ENCODE peak calls at places on chromosomes 7 and 10, in six cellular contexts. One of them, this sample, is unnamed.

GRCh38 chr10:4383683-4384082 is 442.3 kb upstream of the AKR1E2 start:
- DNase-seq in tibial artery: no peak
- DNase-seq in PC-3: no peak
- DNase-seq in left ventricle myocardium inferior: no peak
- DNase-seq in Karpas-422: no peak
- DNase-seq in CD4-positive, CD25-positive, alpha-beta regulatory T cell: no peak
- DNase-seq in this sample: no peak

GRCh38 chr10:99532687-99533495 is at the start of gene NKX2-3:
- DNase-seq in left ventricle myocardium inferior: peak; percentile 48
- DNase-seq in CD4-positive, CD25-positive, alpha-beta regulatory T cell: peak; percentile 74
- DNase-seq in PC-3: peak; percentile 46
- DNase-seq in Karpas-422: peak; percentile 82
- DNase-seq in tibial artery: no peak
- DNase-seq in this sample: no peak

GRCh38 chr7:14825909-14826308 is 76.6 kb downstream of the DGKB start:
- DNase-seq in Karpas-422: no peak
- DNase-seq in left ventricle myocardium inferior: no peak
- DNase-seq in PC-3: no peak
- DNase-seq in CD4-positive, CD25-positive, alpha-beta regulatory T cell: no peak
- DNase-seq in tibial artery: no peak
- DNase-seq in this sample: no peak

GRCh38 chr10:97278491-97278989 is 13.9 kb downstream of the ARHGAP19 start:
- DNase-seq in tibial artery: no peak
- DNase-seq in PC-3: peak; percentile 68
- DNase-seq in Karpas-422: peak; percentile 75
- DNase-seq in CD4-positive, CD25-positive, alpha-beta regulatory T cell: peak; percentile 72
- DNase-seq in left ventricle myocardium inferior: no peak
- DNase-seq in this sample: peak; percentile 83

GRCh38 chr10:102710604-102711003 is 3.6 kb downstream of the ARL3 start:
- DNase-seq in left ventricle myocardium inferior: no peak
- DNase-seq in tibial artery: no peak
- DNase-seq in CD4-positive, CD25-positive, alpha-beta regulatory T cell: no peak
- DNase-seq in Karpas-422: peak; percentile 65
- DNase-seq in PC-3: peak; percentile 48
- DNase-seq in this sample: no peak

GRCh38 chr7:99019523-99020412 is 124.1 kb downstream of the SMURF1 start:
- DNase-seq in PC-3: no peak
- DNase-seq in tibial artery: peak; percentile 25
- DNase-seq in left ventricle myocardium inferior: no peak
- DNase-seq in Karpas-422: no peak
- DNase-seq in CD4-positive, CD25-positive, alpha-beta regulatory T cell: no peak
- DNase-seq in this sample: no peak

GRCh38 chr7:155482511-155483183 is 24.7 kb downstream of the EN2 start:
- DNase-seq in Karpas-422: no peak
- DNase-seq in tibial artery: no peak
- DNase-seq in CD4-positive, CD25-positive, alpha-beta regulatory T cell: no peak
- DNase-seq in left ventricle myocardium inferior: no peak
- DNase-seq in PC-3: no peak
- DNase-seq in this sample: no peak

GRCh38 chr7:129401968-129402860 is 32.0 kb upstream of the STRIP2 start:
- DNase-seq in tibial artery: no peak
- DNase-seq in Karpas-422: peak; percentile 44
- DNase-seq in left ventricle myocardium inferior: no peak
- DNase-seq in CD4-positive, CD25-positive, alpha-beta regulatory T cell: peak; percentile 45
- DNase-seq in PC-3: peak; percentile 45
- DNase-seq in this sample: peak; percentile 25

GRCh38 chr7:539731-540411 is 20.2 kb upstream of the PDGFA start:
- DNase-seq in Karpas-422: no peak
- DNase-seq in PC-3: peak; percentile 97
- DNase-seq in tibial artery: no peak
- DNase-seq in left ventricle myocardium inferior: no peak
- DNase-seq in CD4-positive, CD25-positive, alpha-beta regulatory T cell: no peak
- DNase-seq in this sample: no peak

GRCh38 chr10:68516766-68517165 is 10.6 kb downstream of the SLC25A16 start:
- DNase-seq in left ventricle myocardium inferior: no peak
- DNase-seq in CD4-positive, CD25-positive, alpha-beta regulatory T cell: no peak
- DNase-seq in tibial artery: no peak
- DNase-seq in Karpas-422: no peak
- DNase-seq in PC-3: peak; percentile 74
- DNase-seq in this sample: no peak

GRCh38 chr7:143287935-143288826 is at the start of gene CASP2:
- DNase-seq in left ventricle myocardium inferior: peak; percentile 98
- DNase-seq in tibial artery: peak; percentile 99
- DNase-seq in Karpas-422: peak; percentile 99
- DNase-seq in CD4-positive, CD25-positive, alpha-beta regulatory T cell: peak; percentile 99
- DNase-seq in PC-3: peak; percentile 92
- DNase-seq in this sample: peak; percentile 96

GRCh38 chr7:143290293-143290692 is 2.1 kb downstream of the CASP2 start:
- DNase-seq in CD4-positive, CD25-positive, alpha-beta regulatory T cell: no peak
- DNase-seq in Karpas-422: no peak
- DNase-seq in PC-3: no peak
- DNase-seq in tibial artery: no peak
- DNase-seq in left ventricle myocardium inferior: no peak
- DNase-seq in this sample: no peak

GRCh38 chr7:143287321-143287934 is 723 bp upstream of the CASP2 start:
- DNase-seq in Karpas-422: no peak
- DNase-seq in CD4-positive, CD25-positive, alpha-beta regulatory T cell: no peak
- DNase-seq in tibial artery: no peak
- DNase-seq in left ventricle myocardium inferior: no peak
- DNase-seq in PC-3: no peak
- DNase-seq in this sample: peak; percentile 7

GRCh38 chr7:143288836-143289235 is 685 bp downstream of the CASP2 start:
- DNase-seq in CD4-positive, CD25-positive, alpha-beta regulatory T cell: no peak
- DNase-seq in left ventricle myocardium inferior: no peak
- DNase-seq in Karpas-422: peak; percentile 53
- DNase-seq in PC-3: no peak
- DNase-seq in tibial artery: no peak
- DNase-seq in this sample: peak; percentile 19

GRCh38 chr7:143289421-143289820 is 1.3 kb downstream of the CASP2 start:
- DNase-seq in left ventricle myocardium inferior: no peak
- DNase-seq in tibial artery: no peak
- DNase-seq in Karpas-422: peak; percentile 50
- DNase-seq in CD4-positive, CD25-positive, alpha-beta regulatory T cell: no peak
- DNase-seq in PC-3: peak; percentile 54
- DNase-seq in this sample: peak; percentile 14
- H3K4me3 ChIP-seq in left ventricle myocardium inferior: peak overlapping the region; percentile 94
- H3K4me3 ChIP-seq in tibial artery: peak overlapping the region; percentile 92
- H3K4me3 ChIP-seq in Karpas-422: peak overlapping the region; percentile 92
- H3K4me3 ChIP-seq in CD4-positive, CD25-positive, alpha-beta regulatory T cell: peak overlapping the region; percentile 99
- H3K4me3 ChIP-seq in PC-3: peak overlapping the region; percentile 95
- H3K4me3 ChIP-seq in this sample: peak overlapping the region; percentile 95

DNA sequence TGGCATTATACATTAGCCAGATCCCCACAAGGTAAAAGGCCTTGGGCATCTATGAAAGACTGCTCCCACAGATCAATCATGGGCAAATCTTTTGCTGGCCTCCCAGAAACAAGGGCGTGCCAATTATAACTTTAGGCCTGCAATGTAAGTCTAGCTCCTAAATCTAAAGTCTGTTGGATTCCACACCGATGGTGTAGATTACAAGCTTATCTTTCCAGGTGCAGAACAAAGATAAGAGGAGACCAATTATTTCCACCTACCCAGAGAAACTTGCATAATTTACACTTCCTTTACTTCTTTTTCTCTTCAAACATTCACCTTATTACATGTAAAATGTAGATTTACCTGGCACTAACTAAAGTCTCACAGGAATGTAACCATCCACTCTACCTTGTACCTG is 713.1 kb downstream of the SUGCT start:
- DNase-seq in left ventricle myocardium inferior: no peak
- DNase-seq in CD4-positive, CD25-positive, alpha-beta regulatory T cell: no peak
- DNase-seq in PC-3: no peak
- DNase-seq in Karpas-422: no peak
- DNase-seq in tibial artery: no peak
- DNase-seq in this sample: no peak
- H3K27ac ChIP-seq in left ventricle myocardium inferior: no peak overlapping the region
- H3K27ac ChIP-seq in CD4-positive, CD25-positive, alpha-beta regulatory T cell: no peak overlapping the region
- H3K27ac ChIP-seq in PC-3: no peak overlapping the region
- H3K27ac ChIP-seq in Karpas-422: no peak overlapping the region
- H3K27ac ChIP-seq in tibial artery: no peak overlapping the region
- H3K27ac ChIP-seq in this sample: no peak overlapping the region

GRCh38 chr7:115679976-115680375 is 350.6 kb downstream of the TFEC start:
- DNase-seq in Karpas-422: peak; percentile 45
- DNase-seq in CD4-positive, CD25-positive, alpha-beta regulatory T cell: peak; percentile 24
- DNase-seq in tibial artery: no peak
- DNase-seq in PC-3: peak; percentile 61
- DNase-seq in left ventricle myocardium inferior: no peak
- DNase-seq in this sample: peak; percentile 5

GRCh38 chr7:115679423-115679822 is 351.1 kb downstream of the TFEC start:
- DNase-seq in left ventricle myocardium inferior: no peak
- DNase-seq in PC-3: no peak
- DNase-seq in CD4-positive, CD25-positive, alpha-beta regulatory T cell: no peak
- DNase-seq in Karpas-422: no peak
- DNase-seq in tibial artery: no peak
- DNase-seq in this sample: no peak

GRCh38 chr7:115676707-115677106 is 353.9 kb downstream of the TFEC start:
- DNase-seq in CD4-positive, CD25-positive, alpha-beta regulatory T cell: no peak
- DNase-seq in PC-3: no peak
- DNase-seq in Karpas-422: no peak
- DNase-seq in left ventricle myocardium inferior: no peak
- DNase-seq in tibial artery: no peak
- DNase-seq in this sample: no peak

GRCh38 chr7:115678049-115678982 is 352.2 kb downstream of the TFEC start:
- DNase-seq in Karpas-422: no peak
- DNase-seq in CD4-positive, CD25-positive, alpha-beta regulatory T cell: no peak
- DNase-seq in tibial artery: no peak
- DNase-seq in PC-3: peak; percentile 65
- DNase-seq in left ventricle myocardium inferior: no peak
- DNase-seq in this sample: no peak

GRCh38 chr7:115676080-115676479 is 354.5 kb downstream of the TFEC start:
- DNase-seq in CD4-positive, CD25-positive, alpha-beta regulatory T cell: no peak
- DNase-seq in left ventricle myocardium inferior: no peak
- DNase-seq in Karpas-422: no peak
- DNase-seq in tibial artery: no peak
- DNase-seq in PC-3: peak; percentile 46
- DNase-seq in this sample: no peak
- H3K4me3 ChIP-seq in CD4-positive, CD25-positive, alpha-beta regulatory T cell: no peak overlapping the region
- H3K4me3 ChIP-seq in left ventricle myocardium inferior: no peak overlapping the region
- H3K4me3 ChIP-seq in Karpas-422: no peak overlapping the region
- H3K4me3 ChIP-seq in tibial artery: no peak overlapping the region
- H3K4me3 ChIP-seq in PC-3: peak overlapping the region; percentile 33
- H3K4me3 ChIP-seq in this sample: no peak overlapping the region

GRCh38 chr7:2402687-2403013 is 761 bp upstream of the CHST12 start:
- DNase-seq in PC-3: no peak
- DNase-seq in tibial artery: no peak
- DNase-seq in CD4-positive, CD25-positive, alpha-beta regulatory T cell: no peak
- DNase-seq in Karpas-422: no peak
- DNase-seq in left ventricle myocardium inferior: no peak
- DNase-seq in this sample: no peak
- H3K27ac ChIP-seq in PC-3: no peak overlapping the region
- H3K27ac ChIP-seq in tibial artery: no peak overlapping the region
- H3K27ac ChIP-seq in CD4-positive, CD25-positive, alpha-beta regulatory T cell: peak overlapping the region; percentile 16
- H3K27ac ChIP-seq in Karpas-422: no peak overlapping the region
- H3K27ac ChIP-seq in left ventricle myocardium inferior: peak overlapping the region; percentile 82
- H3K27ac ChIP-seq in this sample: no peak overlapping the region

GRCh38 chr10:114537791-114538543 is 120.1 kb downstream of the ABLIM1 start:
- DNase-seq in PC-3: no peak
- DNase-seq in CD4-positive, CD25-positive, alpha-beta regulatory T cell: no peak
- DNase-seq in Karpas-422: no peak
- DNase-seq in tibial artery: no peak
- DNase-seq in left ventricle myocardium inferior: no peak
- DNase-seq in this sample: no peak
- H3K4me3 ChIP-seq in PC-3: no peak overlapping the region
- H3K4me3 ChIP-seq in CD4-positive, CD25-positive, alpha-beta regulatory T cell: peak overlapping the region; percentile 35
- H3K4me3 ChIP-seq in Karpas-422: no peak overlapping the region
- H3K4me3 ChIP-seq in tibial artery: no peak overlapping the region
- H3K4me3 ChIP-seq in left ventricle myocardium inferior: no peak overlapping the region
- H3K4me3 ChIP-seq in this sample: peak overlapping the region; percentile 21

DNA sequence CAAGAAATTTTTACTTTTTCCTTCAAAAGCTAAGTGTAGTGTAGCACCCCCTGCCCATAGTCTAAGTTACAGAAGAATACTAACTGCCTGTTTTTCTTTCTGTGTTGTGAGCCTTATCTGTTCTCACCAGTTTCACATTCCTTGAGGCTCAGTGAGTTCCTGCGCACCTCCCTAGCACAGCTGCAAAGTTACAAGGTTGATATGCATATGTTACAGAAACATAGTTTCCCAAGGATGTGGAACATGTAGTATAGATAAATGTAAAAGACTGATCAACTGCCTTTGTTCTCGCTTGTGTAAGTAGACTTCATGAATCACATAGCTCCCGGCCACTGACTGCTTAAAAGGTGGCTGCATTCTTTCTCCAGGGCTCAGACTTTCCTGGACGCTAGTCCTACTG is 6.7 kb upstream of the ZNF33B start:
- DNase-seq in CD4-positive, CD25-positive, alpha-beta regulatory T cell: no peak
- DNase-seq in left ventricle myocardium inferior: no peak
- DNase-seq in Karpas-422: no peak
- DNase-seq in PC-3: no peak
- DNase-seq in tibial artery: no peak
- DNase-seq in this sample: no peak
- H3K27ac ChIP-seq in CD4-positive, CD25-positive, alpha-beta regulatory T cell: no peak overlapping the region
- H3K27ac ChIP-seq in left ventricle myocardium inferior: no peak overlapping the region
- H3K27ac ChIP-seq in Karpas-422: no peak overlapping the region
- H3K27ac ChIP-seq in PC-3: no peak overlapping the region
- H3K27ac ChIP-seq in tibial artery: no peak overlapping the region
- H3K27ac ChIP-seq in this sample: no peak overlapping the region

GRCh38 chr10:110502851-110503301 is 5.2 kb downstream of the DUSP5 start:
- DNase-seq in CD4-positive, CD25-positive, alpha-beta regulatory T cell: peak; percentile 81
- DNase-seq in tibial artery: peak; percentile 40
- DNase-seq in Karpas-422: peak; percentile 90
- DNase-seq in left ventricle myocardium inferior: peak; percentile 40
- DNase-seq in PC-3: peak; percentile 63
- DNase-seq in this sample: peak; percentile 92
- H3K4me3 ChIP-seq in CD4-positive, CD25-positive, alpha-beta regulatory T cell: peak overlapping the region; percentile 72
- H3K4me3 ChIP-seq in tibial artery: no peak overlapping the region
- H3K4me3 ChIP-seq in Karpas-422: no peak overlapping the region
- H3K4me3 ChIP-seq in left ventricle myocardium inferior: peak overlapping the region; percentile 88
- H3K4me3 ChIP-seq in PC-3: peak overlapping the region; percentile 96
- H3K4me3 ChIP-seq in this sample: peak overlapping the region; percentile 20

GRCh38 chr7:135690566-135690965 is 28.3 kb downstream of the STMP1 start:
- DNase-seq in left ventricle myocardium inferior: no peak
- DNase-seq in PC-3: peak; percentile 39
- DNase-seq in tibial artery: no peak
- DNase-seq in CD4-positive, CD25-positive, alpha-beta regulatory T cell: no peak
- DNase-seq in Karpas-422: no peak
- DNase-seq in this sample: no peak
- H3K27ac ChIP-seq in left ventricle myocardium inferior: no peak overlapping the region
- H3K27ac ChIP-seq in PC-3: no peak overlapping the region
- H3K27ac ChIP-seq in tibial artery: no peak overlapping the region
- H3K27ac ChIP-seq in CD4-positive, CD25-positive, alpha-beta regulatory T cell: no peak overlapping the region
- H3K27ac ChIP-seq in Karpas-422: no peak overlapping the region
- H3K27ac ChIP-seq in this sample: no peak overlapping the region

GRCh38 chr7:116672596-116673503 is 854 bp downstream of the MET start:
- DNase-seq in PC-3: peak; percentile 71
- DNase-seq in CD4-positive, CD25-positive, alpha-beta regulatory T cell: no peak
- DNase-seq in left ventricle myocardium inferior: peak; percentile 15
- DNase-seq in tibial artery: no peak
- DNase-seq in Karpas-422: peak; percentile 65
- DNase-seq in this sample: no peak

GRCh38 chr7:116671681-116672595 is at the start of gene MET:
- DNase-seq in PC-3: peak; percentile 90
- DNase-seq in left ventricle myocardium inferior: peak; percentile 65
- DNase-seq in tibial artery: peak; percentile 81
- DNase-seq in CD4-positive, CD25-positive, alpha-beta regulatory T cell: peak; percentile 61
- DNase-seq in Karpas-422: peak; percentile 97
- DNase-seq in this sample: no peak

GRCh38 chr7:116671111-116671510 is 885 bp upstream of the MET start:
- DNase-seq in tibial artery: no peak
- DNase-seq in Karpas-422: no peak
- DNase-seq in CD4-positive, CD25-positive, alpha-beta regulatory T cell: no peak
- DNase-seq in left ventricle myocardium inferior: no peak
- DNase-seq in PC-3: no peak
- DNase-seq in this sample: no peak

GRCh38 chr7:116674508-116675173 is 2.6 kb downstream of the MET start:
- DNase-seq in Karpas-422: peak; percentile 68
- DNase-seq in PC-3: peak; percentile 93
- DNase-seq in tibial artery: no peak
- DNase-seq in left ventricle myocardium inferior: no peak
- DNase-seq in CD4-positive, CD25-positive, alpha-beta regulatory T cell: no peak
- DNase-seq in this sample: no peak

GRCh38 chr7:116673504-116673865 is 1.5 kb downstream of the MET start:
- DNase-seq in tibial artery: no peak
- DNase-seq in Karpas-422: peak; percentile 72
- DNase-seq in left ventricle myocardium inferior: no peak
- DNase-seq in CD4-positive, CD25-positive, alpha-beta regulatory T cell: no peak
- DNase-seq in PC-3: no peak
- DNase-seq in this sample: no peak
- H3K4me3 ChIP-seq in tibial artery: no peak overlapping the region
- H3K4me3 ChIP-seq in Karpas-422: peak overlapping the region; percentile 70
- H3K4me3 ChIP-seq in left ventricle myocardium inferior: peak overlapping the region; percentile 73
- H3K4me3 ChIP-seq in CD4-positive, CD25-positive, alpha-beta regulatory T cell: no peak overlapping the region
- H3K4me3 ChIP-seq in PC-3: peak overlapping the region; percentile 99
- H3K4me3 ChIP-seq in this sample: no peak overlapping the region

This sample was measured in OCI-LY7.